ENCODE peak calls at places on chromosomes 11 and 22, in five cellular contexts. One of them, this sample, is unnamed.

GRCh38 chr22:32622004-32622761 is 147.6 kb downstream of the FBXO7 start:
- DNase-seq in GM12865: no peak
- DNase-seq in fibroblast of mammary gland: peak
- DNase-seq in IMR-90: peak
- DNase-seq in fibroblast of lung: peak
- DNase-seq in this sample: peak

GRCh38 chr11:77046060-77046501 is 11.9 kb downstream of the B3GNT6 start:
- DNase-seq in GM12865: peak
- DNase-seq in fibroblast of mammary gland: peak
- DNase-seq in IMR-90: no peak
- DNase-seq in fibroblast of lung: no peak
- DNase-seq in this sample: no peak

GRCh38 chr11:131658952-131659351 is 288.5 kb downstream of the NTM start:
- DNase-seq in GM12865: peak
- DNase-seq in fibroblast of mammary gland: no peak
- DNase-seq in IMR-90: no peak
- DNase-seq in fibroblast of lung: peak
- DNase-seq in this sample: no peak

GRCh38 chr22:44409211-44409648 is 88.8 kb downstream of the RTL6 start:
- DNase-seq in GM12865: no peak
- DNase-seq in fibroblast of mammary gland: no peak
- DNase-seq in IMR-90: no peak
- DNase-seq in fibroblast of lung: no peak
- DNase-seq in this sample: no peak

GRCh38 chr11:121210445-121210970 is 82.1 kb upstream of the SC5D start:
- DNase-seq in GM12865: no peak
- DNase-seq in fibroblast of mammary gland: no peak
- DNase-seq in IMR-90: no peak
- DNase-seq in fibroblast of lung: no peak
- DNase-seq in this sample: no peak

GRCh38 chr11:107457205-107457557 is 444 bp downstream of the CWF19L2 start:
- DNase-seq in GM12865: peak
- DNase-seq in fibroblast of mammary gland: peak
- DNase-seq in IMR-90: peak
- DNase-seq in fibroblast of lung: peak
- DNase-seq in this sample: no peak

GRCh38 chr11:21564813-21565212 is 628.1 kb upstream of the ANO5 start:
- DNase-seq in GM12865: no peak
- DNase-seq in fibroblast of mammary gland: no peak
- DNase-seq in IMR-90: no peak
- DNase-seq in fibroblast of lung: peak
- DNase-seq in this sample: no peak

GRCh38 chr22:42180349-42180842 is 49.8 kb upstream of the CYP2D6 start:
- DNase-seq in GM12865: peak
- DNase-seq in fibroblast of mammary gland: peak
- DNase-seq in IMR-90: peak
- DNase-seq in fibroblast of lung: peak
- DNase-seq in this sample: peak

GRCh38 chr11:69913591-69914285 is 94.5 kb upstream of the FGF3 start:
- DNase-seq in GM12865: no peak
- DNase-seq in fibroblast of mammary gland: no peak
- DNase-seq in IMR-90: no peak
- DNase-seq in fibroblast of lung: no peak
- DNase-seq in this sample: no peak

GRCh38 chr22:25757686-25758085 is 15.7 kb downstream of the MYO18B start:
- DNase-seq in GM12865: no peak
- DNase-seq in fibroblast of mammary gland: no peak
- DNase-seq in IMR-90: no peak
- DNase-seq in fibroblast of lung: no peak
- DNase-seq in this sample: no peak

GRCh38 chr11:115745041-115745440 is 240.8 kb upstream of the CADM1 start:
- DNase-seq in GM12865: no peak
- DNase-seq in fibroblast of mammary gland: no peak
- DNase-seq in IMR-90: no peak
- DNase-seq in fibroblast of lung: no peak
- DNase-seq in this sample: no peak

GRCh38 chr11:110128161-110128560 is 35.0 kb downstream of the ZC3H12C start:
- DNase-seq in GM12865: no peak
- DNase-seq in fibroblast of mammary gland: peak
- DNase-seq in IMR-90: peak
- DNase-seq in fibroblast of lung: peak
- DNase-seq in this sample: peak

GRCh38 chr11:80155412-80156017 is 714.7 kb upstream of the TENM4 start:
- DNase-seq in GM12865: peak
- DNase-seq in fibroblast of mammary gland: peak
- DNase-seq in IMR-90: peak
- DNase-seq in fibroblast of lung: no peak
- DNase-seq in this sample: peak

GRCh38 chr11:75031771-75032549 is 43.2 kb downstream of the NEU3 start:
- DNase-seq in GM12865: peak
- DNase-seq in fibroblast of mammary gland: peak
- DNase-seq in IMR-90: peak
- DNase-seq in fibroblast of lung: peak
- DNase-seq in this sample: peak

GRCh38 chr22:42138122-42138770 is 7.6 kb upstream of the CYP2D6 start:
- DNase-seq in GM12865: no peak
- DNase-seq in fibroblast of mammary gland: no peak
- DNase-seq in IMR-90: no peak
- DNase-seq in fibroblast of lung: no peak
- DNase-seq in this sample: no peak

GRCh38 chr11:75801362-75802021 is 13.5 kb upstream of the UVRAG start:
- DNase-seq in GM12865: no peak
- DNase-seq in fibroblast of mammary gland: no peak
- DNase-seq in IMR-90: no peak
- DNase-seq in fibroblast of lung: no peak
- DNase-seq in this sample: no peak

GRCh38 chr11:34027516-34028406 is 23.8 kb upstream of the CAPRIN1 start:
- DNase-seq in GM12865: no peak
- DNase-seq in fibroblast of mammary gland: no peak
- DNase-seq in IMR-90: no peak
- DNase-seq in fibroblast of lung: no peak
- DNase-seq in this sample: no peak

GRCh38 chr22:22756109-22756508 is 111.7 kb downstream of the GGTLC2 start:
- DNase-seq in GM12865: no peak
- DNase-seq in fibroblast of mammary gland: no peak
- DNase-seq in IMR-90: no peak
- DNase-seq in fibroblast of lung: no peak
- DNase-seq in this sample: no peak

GRCh38 chr11:93196816-93197382 is 892 bp downstream of the SLC36A4 start:
- DNase-seq in GM12865: peak
- DNase-seq in fibroblast of mammary gland: peak
- DNase-seq in IMR-90: peak
- DNase-seq in fibroblast of lung: no peak
- DNase-seq in this sample: no peak

GRCh38 chr22:50035131-50035881 is 22.7 kb upstream of the IL17REL start:
- DNase-seq in GM12865: no peak
- DNase-seq in fibroblast of mammary gland: no peak
- DNase-seq in IMR-90: no peak
- DNase-seq in fibroblast of lung: no peak
- DNase-seq in this sample: no peak

GRCh38 chr11:11982975-11983374 is 25.5 kb downstream of the DKK3 start:
- DNase-seq in GM12865: no peak
- DNase-seq in fibroblast of mammary gland: peak
- DNase-seq in IMR-90: peak
- DNase-seq in fibroblast of lung: peak
- DNase-seq in this sample: peak

GRCh38 chr22:30333707-30334087 is 7.0 kb upstream of the TBC1D10A start:
- DNase-seq in GM12865: no peak
- DNase-seq in fibroblast of mammary gland: no peak
- DNase-seq in IMR-90: no peak
- DNase-seq in fibroblast of lung: no peak
- DNase-seq in this sample: no peak

GRCh38 chr11:112790286-112790685 is 170.9 kb upstream of the NCAM1 start:
- DNase-seq in GM12865: no peak
- DNase-seq in fibroblast of mammary gland: no peak
- DNase-seq in IMR-90: no peak
- DNase-seq in fibroblast of lung: no peak
- DNase-seq in this sample: no peak

GRCh38 chr11:20488352-20488751 is 100.8 kb downstream of the PRMT3 start:
- DNase-seq in GM12865: no peak
- DNase-seq in fibroblast of mammary gland: no peak
- DNase-seq in IMR-90: no peak
- DNase-seq in fibroblast of lung: peak
- DNase-seq in this sample: peak

GRCh38 chr11:111727431-111727830 is 38.8 kb downstream of the PPP2R1B start:
- DNase-seq in GM12865: no peak
- DNase-seq in fibroblast of mammary gland: no peak
- DNase-seq in IMR-90: no peak
- DNase-seq in fibroblast of lung: no peak
- DNase-seq in this sample: no peak

GRCh38 chr11:17810736-17811135 is 76.2 kb downstream of the KCNC1 start:
- DNase-seq in GM12865: no peak
- DNase-seq in fibroblast of mammary gland: peak
- DNase-seq in IMR-90: peak
- DNase-seq in fibroblast of lung: peak
- DNase-seq in this sample: peak

GRCh38 chr11:62358273-62358672 is 21.0 kb downstream of the ASRGL1 start:
- DNase-seq in GM12865: no peak
- DNase-seq in fibroblast of mammary gland: no peak
- DNase-seq in IMR-90: no peak
- DNase-seq in fibroblast of lung: no peak
- DNase-seq in this sample: no peak

GRCh38 chr11:100515087-100515486 is 172.0 kb upstream of the ARHGAP42 start:
- DNase-seq in GM12865: no peak
- DNase-seq in fibroblast of mammary gland: no peak
- DNase-seq in IMR-90: peak
- DNase-seq in fibroblast of lung: peak
- DNase-seq in this sample: peak

DNA sequence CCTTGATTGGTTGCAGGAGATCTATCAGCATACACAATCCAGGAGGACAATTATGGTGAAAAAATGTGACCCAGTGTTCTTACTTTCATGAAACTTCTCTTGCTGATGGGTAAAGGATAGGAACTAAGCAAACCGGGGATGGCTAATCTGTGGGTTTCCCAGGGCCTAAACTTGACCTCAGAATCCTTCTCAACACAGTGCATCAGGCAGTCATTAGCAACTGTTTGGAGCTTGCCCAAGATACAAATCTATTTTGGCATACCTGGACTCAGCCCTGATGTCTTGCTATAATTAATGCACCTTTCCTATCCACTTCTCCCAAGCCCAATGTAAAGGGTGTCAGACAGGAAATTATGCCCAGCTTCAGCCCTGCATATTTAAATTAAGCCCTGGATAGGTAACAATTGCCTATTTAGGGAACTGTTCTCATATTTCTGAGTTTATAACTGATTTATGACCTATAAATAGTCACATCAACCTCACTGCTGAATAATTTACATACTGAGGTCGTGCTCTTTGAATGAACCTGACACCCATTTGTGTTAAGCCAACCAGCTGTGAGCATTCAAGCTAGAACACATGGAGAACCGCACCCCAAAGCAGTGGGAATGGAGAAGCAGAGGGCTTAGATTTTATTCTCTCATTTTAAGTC is 9.2 kb upstream of the PHF21A start:
- DNase-seq in GM12865: no peak
- DNase-seq in fibroblast of mammary gland: no peak
- DNase-seq in IMR-90: no peak
- DNase-seq in fibroblast of lung: no peak
- DNase-seq in this sample: no peak
- H3K4me3 ChIP-seq in GM12865: no peak
- H3K4me3 ChIP-seq in fibroblast of mammary gland: no peak
- H3K4me3 ChIP-seq in IMR-90: no peak
- H3K4me3 ChIP-seq in fibroblast of lung: no peak
- H3K4me3 ChIP-seq in this sample: no peak

GRCh38 chr11:60701509-60701818 is 2.1 kb downstream of the MS4A8 start:
- DNase-seq in GM12865: no peak
- DNase-seq in fibroblast of mammary gland: no peak
- DNase-seq in IMR-90: no peak
- DNase-seq in fibroblast of lung: no peak
- DNase-seq in this sample: no peak
- TF ChIP-seq CTCF in GM12865: no peak
- TF ChIP-seq CTCF in fibroblast of mammary gland: no peak
- TF ChIP-seq CTCF in IMR-90: no peak
- TF ChIP-seq CTCF in fibroblast of lung: no peak
- TF ChIP-seq CTCF in this sample: no peak

DNA sequence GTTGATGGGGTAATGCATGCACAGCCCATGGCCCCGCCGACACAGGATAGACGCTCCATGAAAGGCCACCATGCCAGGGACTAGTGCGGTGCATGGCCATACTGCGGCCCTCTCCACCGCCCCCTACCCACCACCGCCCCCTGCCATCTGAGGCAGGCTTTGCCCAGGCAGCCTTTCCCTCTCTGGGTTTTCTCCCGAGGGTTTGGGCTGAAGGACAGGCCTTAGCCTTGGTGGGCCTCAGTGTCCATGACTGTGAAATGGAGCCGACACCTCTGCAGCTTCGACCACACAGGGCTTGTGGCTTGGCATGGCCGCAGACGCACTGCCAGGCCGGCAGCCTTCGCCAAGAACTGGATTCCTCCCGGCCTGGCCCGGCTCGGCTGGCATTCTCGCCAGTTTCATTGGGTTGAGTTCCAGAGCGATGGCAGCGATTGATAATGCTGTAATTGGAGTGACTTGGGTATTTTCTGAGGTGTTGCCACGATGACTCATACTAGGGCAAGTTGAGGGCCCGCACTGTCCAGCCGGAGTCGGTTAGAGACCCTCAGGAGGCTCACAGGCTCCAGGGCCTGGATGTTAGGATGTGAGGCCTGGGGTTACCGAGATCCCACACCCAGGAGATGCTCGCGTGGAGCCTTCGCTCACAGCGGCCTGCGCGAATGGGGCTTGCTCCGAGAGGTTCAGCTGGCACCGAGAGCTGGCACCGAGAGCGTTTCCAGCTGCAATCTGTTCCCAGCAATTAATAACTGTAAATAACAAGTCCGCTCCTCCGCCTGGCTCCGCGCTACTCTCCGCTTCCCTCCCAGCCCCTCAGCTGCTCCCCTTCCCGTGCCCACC is 111.2 kb downstream of the WNT7B start:
- DNase-seq in GM12865: no peak
- DNase-seq in fibroblast of mammary gland: no peak
- DNase-seq in IMR-90: no peak
- DNase-seq in fibroblast of lung: no peak
- DNase-seq in this sample: no peak
- H3K4me3 ChIP-seq in GM12865: no peak
- H3K4me3 ChIP-seq in fibroblast of mammary gland: no peak
- H3K4me3 ChIP-seq in IMR-90: no peak
- H3K4me3 ChIP-seq in fibroblast of lung: no peak
- H3K4me3 ChIP-seq in this sample: no peak

DNA sequence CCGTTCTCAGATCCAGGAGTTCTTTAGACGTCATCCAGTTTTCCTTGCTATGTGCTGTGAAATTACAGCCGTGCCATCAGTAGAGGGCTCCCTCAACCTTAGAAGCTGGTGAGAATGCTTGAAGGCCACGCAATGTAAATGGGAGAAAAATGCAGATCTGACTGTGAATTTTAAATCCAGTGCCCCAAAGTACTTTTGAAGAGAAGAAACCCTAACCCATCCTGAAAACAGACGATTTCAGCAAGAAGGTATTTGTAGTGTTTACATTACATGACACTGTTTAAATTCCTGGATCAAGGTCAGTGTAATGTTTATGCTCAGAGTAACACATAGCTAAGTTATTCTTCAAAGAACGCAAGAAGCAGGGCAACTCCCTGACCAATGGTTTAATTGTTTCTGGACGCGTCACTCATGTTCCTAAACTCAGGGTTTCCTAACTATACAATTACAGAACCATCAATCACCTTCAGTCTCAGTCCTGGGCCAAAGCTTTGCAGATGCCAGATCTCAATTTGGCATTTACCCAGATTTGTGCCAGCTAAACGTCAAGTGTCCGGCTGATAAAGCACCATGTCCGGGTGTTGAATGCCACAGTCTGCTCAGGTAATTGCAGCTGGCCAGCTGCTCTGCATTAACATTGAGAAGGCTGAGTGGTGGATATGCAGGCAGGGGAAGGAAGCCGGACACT is 38.2 kb downstream of the ADAMTS8 start:
- DNase-seq in GM12865: no peak
- DNase-seq in fibroblast of mammary gland: peak
- DNase-seq in IMR-90: peak
- DNase-seq in fibroblast of lung: peak
- DNase-seq in this sample: peak
- TF ChIP-seq CTCF in GM12865: no peak
- TF ChIP-seq CTCF in fibroblast of mammary gland: peak
- TF ChIP-seq CTCF in IMR-90: peak
- TF ChIP-seq CTCF in fibroblast of lung: peak
- TF ChIP-seq CTCF in this sample: peak